ENCODE peak calls at places on chromosomes 7 and 10, in eight cellular contexts. Q is neural progenitor cell, J is hepatocyte, P is OCI-LY7, Y is HCT116, V is GM23338, T is MM.1S, L is SK-N-SH. K is an unnamed sample.

GRCh38 chr10:69772933-69773704 is 28.6 kb upstream of the COL13A1 start:
- DNase-seq in Q (no peak), J (no peak), P (no peak), Y (no peak), V (no peak), T (no peak), L (no peak), K (no peak)

GRCh38 chr10:88986549-88987242 is 3.9 kb upstream of the FAS start:
- DNase-seq in Q (peak), J (peak), P (peak), Y (no peak), V (peak), T (peak), L (peak), K (peak)

GRCh38 chr10:128527730-128528129 is 401.5 kb upstream of the MKI67 start:
- DNase-seq in Q (no peak), J (no peak), P (no peak), Y (no peak), V (no peak), T (no peak), L (no peak), K (no peak)

GRCh38 chr10:126185666-126186447 is 202.4 kb downstream of the ADAM12 start:
- DNase-seq in Q (no peak), J (no peak), P (no peak), Y (no peak), V (no peak), T (no peak), L (no peak), K (no peak)

GRCh38 chr10:131896403-131896802 is 4.4 kb upstream of the PPP2R2D start:
- DNase-seq in Q (no peak), J (no peak), P (no peak), Y (no peak), V (no peak), T (no peak), L (no peak), K (no peak)

GRCh38 chr7:56175784-56176183 is 59.6 kb upstream of the NUPR2 start:
- DNase-seq in Q (no peak), J (no peak), P (no peak), Y (no peak), V (no peak), T (no peak), L (peak), K (no peak)

GRCh38 chr7:55130554-55131198 is 111.9 kb downstream of the EGFR start:
- DNase-seq in Q (peak), J (no peak), P (no peak), Y (no peak), V (no peak), T (no peak), L (no peak), K (no peak)

GRCh38 chr7:128895320-128895719 is 15.2 kb downstream of the KCP start:
- DNase-seq in Q (no peak), J (no peak), P (no peak), Y (no peak), V (no peak), T (no peak), L (no peak), K (no peak)

GRCh38 chr10:89523274-89523673 is 12.1 kb downstream of the SLC16A12 start:
- DNase-seq in Q (no peak), J (no peak), P (no peak), Y (no peak), V (no peak), T (no peak), L (no peak), K (no peak)

GRCh38 chr7:122206985-122207384 is 62.9 kb upstream of the AASS start:
- DNase-seq in Q (no peak), J (no peak), P (no peak), Y (no peak), V (no peak), T (no peak), L (no peak), K (no peak)

GRCh38 chr10:35470535-35470934 is 134.2 kb downstream of the CCNY start:
- DNase-seq in Q (peak), J (peak), P (no peak), Y (no peak), V (peak), T (no peak), L (peak), K (no peak)

GRCh38 chr10:44479306-44479705 is 94.4 kb upstream of the CXCL12 start:
- DNase-seq in Q (no peak), J (no peak), P (no peak), Y (no peak), V (no peak), T (no peak), L (no peak), K (no peak)

GRCh38 chr7:94602181-94602580 is 53.8 kb downstream of the SGCE start:
- DNase-seq in Q (no peak), J (no peak), P (no peak), Y (no peak), V (no peak), T (no peak), L (no peak), K (no peak)

GRCh38 chr10:119807960-119808697 is 64.5 kb downstream of the MCMBP start:
- DNase-seq in Q (no peak), J (no peak), P (no peak), Y (no peak), V (no peak), T (peak), L (no peak), K (no peak)

GRCh38 chr7:64879097-64879730 is 23.9 kb upstream of the ZNF273 start:
- DNase-seq in Q (no peak), J (no peak), P (no peak), Y (no peak), V (no peak), T (no peak), L (peak), K (no peak)

GRCh38 chr10:50420166-50420565 is 168.8 kb upstream of the ASAH2 start:
- DNase-seq in Q (no peak), J (no peak), P (no peak), Y (no peak), V (no peak), T (no peak), L (no peak), K (no peak)

GRCh38 chr10:50419756-50420155 is 168.4 kb upstream of the ASAH2 start:
- DNase-seq in Q (no peak), J (no peak), P (no peak), Y (no peak), V (no peak), T (no peak), L (no peak), K (no peak)

GRCh38 chr10:50422259-50422658 is 170.9 kb upstream of the ASAH2 start:
- DNase-seq in Q (no peak), J (no peak), P (no peak), Y (no peak), V (no peak), T (peak), L (no peak), K (peak)

GRCh38 chr10:50419091-50419490 is 167.8 kb upstream of the ASAH2 start:
- DNase-seq in Q (no peak), J (no peak), P (no peak), Y (no peak), V (no peak), T (no peak), L (no peak), K (no peak)

DNA sequence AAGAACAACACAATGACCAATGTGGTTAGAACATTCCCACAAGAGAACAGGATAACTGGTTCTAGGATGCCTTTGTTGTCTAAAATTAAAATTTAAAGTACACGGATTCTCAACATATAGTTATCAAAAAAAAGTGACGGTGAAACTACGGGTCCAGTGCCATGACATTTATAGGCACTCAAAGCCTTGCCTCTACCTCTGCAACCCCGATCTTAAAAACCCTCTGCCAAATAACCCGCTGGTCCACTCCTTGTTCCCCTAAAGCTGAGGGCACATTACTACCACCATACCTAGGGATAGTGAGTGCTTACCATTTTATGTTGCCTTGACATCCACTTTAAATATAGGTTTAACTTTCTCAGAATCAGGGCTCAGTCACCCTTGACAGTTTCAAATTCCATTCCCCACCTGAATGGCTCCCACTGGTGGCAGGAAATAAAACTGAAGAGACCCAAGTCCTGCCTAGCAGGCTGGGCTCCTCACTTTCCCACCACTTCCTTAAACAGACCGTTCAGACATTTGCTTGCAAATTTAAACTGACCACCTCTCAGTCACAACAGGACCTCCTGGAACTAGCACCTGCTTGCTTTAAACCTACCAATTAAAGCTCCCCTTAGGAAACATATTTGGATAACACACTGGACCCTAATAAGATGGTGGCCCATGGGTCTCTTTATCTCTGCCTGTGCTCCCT is 169.9 kb upstream of the ASAH2 start:
- DNase-seq in Q (peak), J (peak), P (peak), Y (no peak), V (peak), T (peak), L (peak), K (peak)
- TF ChIP-seq EZH2phosphoT487 in Q (no peak), J (no peak), P (no peak), Y (no peak), V (no peak), T (no peak), L (no peak), K (no peak)

GRCh38 chr10:52897162-52897561 is 124.6 kb upstream of the MBL2 start:
- DNase-seq in Q (no peak), J (no peak), P (no peak), Y (no peak), V (no peak), T (no peak), L (no peak), K (no peak)
- H3K4me2 ChIP-seq in Q (no peak), J (no peak), P (no peak), Y (no peak), V (no peak), T (no peak), L (no peak), K (no peak)

DNA sequence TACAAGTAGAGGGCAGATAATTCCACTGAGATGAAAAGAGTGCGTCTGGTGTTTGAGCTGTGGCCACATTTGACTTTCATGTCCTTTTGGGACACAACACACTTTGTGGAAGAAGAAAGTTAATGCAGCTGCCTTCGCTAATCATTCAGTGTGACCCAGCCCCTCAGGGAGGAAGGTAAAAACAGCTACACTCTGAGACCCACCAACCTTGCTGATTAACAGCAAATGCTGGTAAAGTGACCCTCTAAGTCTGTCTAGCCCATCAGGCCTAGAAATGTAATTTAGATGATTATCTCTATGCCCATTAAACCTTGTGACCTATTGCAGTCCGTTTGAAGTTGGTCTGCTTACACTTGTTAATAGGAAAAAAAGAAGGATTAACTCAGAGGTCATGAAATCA is 161.9 kb upstream of the WNT16 start:
- DNase-seq in Q (peak), J (no peak), P (no peak), Y (no peak), V (no peak), T (no peak), L (peak), K (no peak)
- H2AFZ ChIP-seq in Q (peak), J (no peak), P (peak), Y (no peak), V (peak), T (no peak), L (no peak), K (no peak)

DNA sequence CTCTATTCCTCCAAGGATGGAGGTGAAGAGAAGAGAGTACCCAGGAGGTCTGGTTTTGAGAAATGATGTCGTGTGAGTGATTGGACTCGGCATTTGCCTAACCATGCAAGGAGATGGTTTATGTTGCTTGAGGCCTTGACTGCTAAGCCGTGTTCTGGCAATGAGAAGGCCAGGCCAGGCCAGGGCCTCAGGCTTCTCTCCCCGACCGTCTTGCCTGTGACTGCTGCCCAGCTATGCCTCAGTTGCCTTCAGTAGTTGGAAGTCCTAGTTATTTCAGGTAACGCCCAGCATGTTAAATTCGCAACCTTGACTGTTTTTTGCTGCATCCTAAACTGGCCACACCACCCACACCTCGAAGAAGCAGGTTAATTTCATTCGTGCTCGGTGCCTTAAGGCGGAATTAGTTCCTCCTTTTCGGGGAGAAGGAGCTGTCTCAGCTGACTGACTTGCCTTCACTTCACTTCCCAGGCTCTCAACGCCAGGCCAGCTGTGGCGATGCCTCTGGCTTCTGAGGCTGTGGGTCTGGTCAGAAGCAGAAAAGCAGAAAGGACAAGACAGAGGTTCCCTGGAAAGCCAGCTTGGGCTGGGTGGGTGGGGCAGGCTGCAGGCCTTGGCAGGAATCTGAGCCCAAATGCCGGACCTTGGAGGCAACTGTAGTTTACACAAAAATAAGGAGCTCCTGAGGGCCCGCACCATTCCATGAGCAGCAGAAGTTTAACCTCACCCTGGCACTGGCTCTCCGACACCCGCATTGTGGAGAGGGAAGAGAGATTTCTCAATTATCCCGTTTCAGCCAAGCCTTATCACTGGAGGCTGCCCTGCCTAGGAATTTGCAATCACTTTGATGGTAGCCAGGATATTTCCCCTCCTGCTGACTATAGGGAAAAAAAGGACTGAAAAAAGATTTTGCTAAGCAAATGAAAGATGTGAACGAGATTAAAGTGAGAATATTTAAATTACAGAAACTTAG is 61.9 kb upstream of the SAMD8 start:
- DNase-seq in Q (peak), J (no peak), P (no peak), Y (no peak), V (no peak), T (no peak), L (no peak), K (no peak)
- TF ChIP-seq EZH2phosphoT487 in Q (no peak), J (no peak), P (no peak), Y (no peak), V (no peak), T (no peak), L (no peak), K (no peak)

GRCh38 chr10:90859321-90859751 is 1.5 kb upstream of the HTR7 start:
- DNase-seq in Q (no peak), J (no peak), P (no peak), Y (peak), V (no peak), T (no peak), L (no peak), K (peak)
- H3K4me2 ChIP-seq in Q (no peak), J (no peak), P (no peak), Y (peak), V (no peak), T (no peak), L (peak), K (peak)

GRCh38 chr10:85615556-85615955 is 751.0 kb downstream of the GRID1 start:
- DNase-seq in Q (no peak), J (no peak), P (no peak), Y (no peak), V (no peak), T (no peak), L (no peak), K (no peak)

GRCh38 chr10:85618841-85619240 is 747.8 kb downstream of the GRID1 start:
- DNase-seq in Q (no peak), J (no peak), P (no peak), Y (no peak), V (no peak), T (no peak), L (no peak), K (no peak)

GRCh38 chr10:85619832-85620231 is 746.8 kb downstream of the GRID1 start:
- DNase-seq in Q (no peak), J (no peak), P (no peak), Y (no peak), V (no peak), T (no peak), L (no peak), K (no peak)

GRCh38 chr10:85614981-85615380 is 751.6 kb downstream of the GRID1 start:
- DNase-seq in Q (no peak), J (no peak), P (no peak), Y (no peak), V (no peak), T (no peak), L (no peak), K (no peak)

DNA sequence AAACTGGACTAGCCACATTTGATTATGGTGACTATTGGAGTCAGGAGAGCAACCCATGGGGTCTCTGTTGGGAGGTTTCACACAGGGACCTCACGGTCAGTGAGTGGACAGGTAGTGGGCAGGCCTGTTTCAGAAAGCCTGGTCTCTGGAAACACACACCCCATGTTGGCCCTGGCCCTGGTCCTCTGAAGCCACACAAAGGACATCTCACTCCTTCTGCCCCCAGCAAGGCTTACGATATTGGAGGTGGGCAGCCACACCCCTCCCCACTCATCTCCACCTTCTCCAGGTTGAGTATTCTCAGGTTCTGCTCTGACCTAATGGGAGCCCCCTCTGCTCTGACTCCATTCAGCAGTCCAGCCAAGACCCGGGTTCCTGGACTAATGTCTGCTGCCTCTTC is 748.8 kb downstream of the GRID1 start:
- DNase-seq in Q (no peak), J (no peak), P (no peak), Y (no peak), V (no peak), T (no peak), L (no peak), K (no peak)
- H2AFZ ChIP-seq in Q (no peak), J (no peak), P (no peak), Y (no peak), V (no peak), T (no peak), L (no peak), K (no peak)

DNA sequence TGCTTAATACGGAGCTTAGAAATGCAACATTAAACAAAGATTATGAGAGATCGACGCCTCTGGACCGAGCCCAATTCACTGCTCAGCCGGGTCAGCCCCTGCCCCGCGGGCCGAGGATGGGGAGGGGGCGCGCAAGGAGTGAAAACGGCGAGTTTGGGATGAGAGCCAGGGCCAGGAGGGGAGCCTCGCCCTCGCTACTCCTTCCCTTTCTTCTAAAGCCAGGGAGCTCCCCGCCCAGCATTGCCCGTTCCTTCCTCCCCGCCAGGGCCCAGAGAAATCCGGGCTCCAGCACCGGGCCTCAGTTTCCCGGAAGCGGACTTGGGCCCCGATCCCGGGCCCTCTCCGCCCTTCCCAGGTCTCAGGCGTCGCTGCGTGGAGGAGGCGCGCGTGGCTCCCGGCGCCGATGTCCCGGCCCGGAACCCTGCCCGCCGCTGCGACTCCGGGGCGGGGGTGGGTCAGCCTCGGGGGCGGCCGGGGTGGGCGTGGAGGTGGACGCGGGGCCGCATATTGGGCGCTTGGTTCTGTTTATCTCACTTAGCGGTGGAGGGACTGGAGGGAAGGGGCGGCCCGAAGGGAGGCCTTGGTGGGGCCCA is 8.3 kb downstream of the UNCX start:
- DNase-seq in Q (peak), J (no peak), P (no peak), Y (no peak), V (peak), T (no peak), L (no peak), K (no peak)
- TF ChIP-seq EZH2phosphoT487 in Q (peak), J (peak), P (no peak), Y (no peak), V (peak), T (no peak), L (no peak), K (no peak)

GRCh38 chr7:151735186-151735853 is 141.6 kb downstream of the PRKAG2 start:
- DNase-seq in Q (no peak), J (no peak), P (no peak), Y (no peak), V (peak), T (no peak), L (no peak), K (no peak)
- H3K4me2 ChIP-seq in Q (peak), J (peak), P (no peak), Y (no peak), V (peak), T (no peak), L (peak), K (no peak)

DNA sequence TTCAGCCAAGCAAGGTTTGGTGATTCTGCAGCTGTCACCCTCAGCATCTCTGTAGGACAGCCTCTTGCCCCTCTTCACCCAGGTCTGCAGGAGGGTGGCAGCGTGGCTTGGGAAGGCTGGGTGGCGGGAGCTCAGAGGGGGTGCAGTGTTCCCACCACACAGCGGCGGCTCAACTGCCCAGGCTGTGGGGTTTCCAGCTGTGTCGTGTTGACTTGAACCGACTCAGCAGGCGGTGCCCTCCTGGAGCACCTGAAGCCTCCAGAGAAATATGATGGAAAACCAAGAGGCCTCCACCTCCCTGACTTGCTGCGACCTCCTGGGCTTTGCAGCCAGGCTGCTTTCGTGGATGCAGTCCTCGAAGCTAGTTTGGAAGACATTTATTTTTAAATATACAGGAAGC is 68.0 kb upstream of the KLF6 start:
- DNase-seq in Q (no peak), J (no peak), P (no peak), Y (no peak), V (no peak), T (no peak), L (no peak), K (no peak)
- H2AFZ ChIP-seq in Q (peak), J (no peak), P (no peak), Y (peak), V (no peak), T (no peak), L (no peak), K (no peak)